ENCODE peak calls at places on chromosomes 16 and 17, in eight cellular contexts. A is GM12865; T is HCT116; W is glomerular endothelial cell; R is ureter; D is A549; S is effector CD4-positive, alpha-beta T cell; M is astrocyte of the spinal cord. X is an unnamed sample.

GRCh38 chr17:59154335-59154720 is 658 bp downstream of the SKA2 start:
- DNase-seq in D (no peak), W (no peak), A (peak), R (peak), S (peak), T (no peak), M (no peak), X (peak)

GRCh38 chr17:49567871-49568694 is 7.6 kb upstream of the NXPH3 start:
- DNase-seq in M (peak), D (peak), S (peak), R (peak), W (peak), A (peak), T (peak), X (peak)

GRCh38 chr17:65456368-65457151 is 104.9 kb downstream of the AXIN2 start:
- DNase-seq in D (no peak), A (no peak), R (no peak), W (no peak), T (no peak), M (no peak), S (no peak), X (no peak)

GRCh38 chr17:48568499-48569259 is 9.5 kb downstream of the HOXB4 start:
- DNase-seq in W (no peak), S (no peak), R (no peak), A (no peak), D (no peak), T (no peak), M (no peak), X (no peak)

GRCh38 chr17:82370471-82371332 is 863 bp upstream of the UTS2R start:
- DNase-seq in R (no peak), A (peak), T (no peak), W (no peak), M (no peak), D (no peak), S (no peak), X (no peak)

GRCh38 chr16:56203052-56203451 is 11.8 kb downstream of the GNAO1 start:
- DNase-seq in R (no peak), M (peak), S (peak), D (peak), A (peak), T (peak), W (no peak), X (no peak)

GRCh38 chr17:55729484-55729883 is 6.8 kb upstream of the TMEM100 start:
- DNase-seq in T (no peak), S (no peak), R (no peak), M (no peak), D (no peak), A (no peak), W (no peak), X (no peak)

GRCh38 chr16:81531415-81531814 is 86.8 kb downstream of the CMIP start:
- DNase-seq in T (no peak), A (no peak), D (no peak), M (no peak), W (no peak), R (peak), S (no peak), X (no peak)

GRCh38 chr16:10362077-10362863 is 23.6 kb upstream of the ATF7IP2 start:
- DNase-seq in T (no peak), S (no peak), W (no peak), R (no peak), A (peak), M (no peak), D (no peak), X (no peak)

GRCh38 chr17:8656693-8657092 is 26.2 kb upstream of the MYH10 start:
- DNase-seq in A (no peak), D (no peak), T (no peak), M (no peak), S (no peak), W (no peak), R (no peak), X (no peak)

GRCh38 chr16:3823427-3823826 is 57.1 kb downstream of the CREBBP start:
- DNase-seq in R (no peak), A (no peak), M (no peak), D (no peak), T (no peak), W (no peak), S (no peak), X (no peak)

GRCh38 chr17:3766783-3767182 is 34.2 kb downstream of the ITGAE start:
- DNase-seq in R (no peak), T (no peak), M (no peak), D (no peak), W (no peak), A (no peak), S (no peak), X (no peak)

GRCh38 chr17:82497483-82498405 is 21.8 kb upstream of the FOXK2 start:
- DNase-seq in R (no peak), T (no peak), W (no peak), A (peak), S (peak), D (no peak), M (peak), X (peak)

GRCh38 chr17:17151962-17152361 is 54.2 kb downstream of the PLD6 start:
- DNase-seq in T (no peak), W (peak), A (peak), M (peak), D (peak), S (no peak), R (peak), X (no peak)

GRCh38 chr17:13597723-13598347 is 3.9 kb downstream of the HS3ST3A1 start:
- DNase-seq in W (no peak), R (no peak), A (peak), M (peak), S (peak), T (peak), D (peak), X (no peak)

GRCh38 chr17:48244814-48245213 is 137.2 kb downstream of the SNX11 start:
- DNase-seq in T (no peak), R (no peak), D (no peak), W (no peak), A (no peak), M (peak), S (no peak), X (no peak)

GRCh38 chr17:52147872-52148271 is 10.6 kb downstream of the CA10 start:
- DNase-seq in R (no peak), D (no peak), M (peak), S (no peak), W (no peak), T (no peak), A (peak), X (no peak)

GRCh38 chr17:9339958-9340357 is 235.7 kb downstream of the STX8 start:
- DNase-seq in S (no peak), A (no peak), W (no peak), D (no peak), M (no peak), R (no peak), T (no peak), X (no peak)

GRCh38 chr17:80101946-80102706 is 745 bp downstream of the GAA start:
- DNase-seq in S (no peak), T (no peak), D (peak), W (no peak), A (peak), M (peak), R (no peak), X (peak)

GRCh38 chr17:79294459-79295071 is 219.9 kb downstream of the ENGASE start:
- DNase-seq in W (peak), D (peak), A (peak), S (peak), T (no peak), R (peak), M (peak), X (peak)

GRCh38 chr17:52027081-52027480 is 131.4 kb downstream of the CA10 start:
- DNase-seq in S (no peak), A (no peak), M (no peak), D (no peak), T (no peak), R (no peak), W (no peak), X (no peak)

GRCh38 chr17:45108595-45109521 is 23.5 kb downstream of the PLCD3 start:
- DNase-seq in M (no peak), A (no peak), T (no peak), R (no peak), W (no peak), D (no peak), S (no peak), X (no peak)

GRCh38 chr16:28569011-28569410 is 15.3 kb downstream of the SGF29 start:
- DNase-seq in M (peak), D (no peak), R (no peak), A (no peak), W (no peak), S (no peak), T (no peak), X (no peak)

GRCh38 chr17:2709173-2709661 is 2.3 kb downstream of the CLUH start:
- DNase-seq in D (no peak), S (no peak), M (no peak), A (peak), W (no peak), R (peak), T (no peak), X (no peak)

GRCh38 chr17:43216369-43216761 is 4.7 kb downstream of the TMEM106A start:
- DNase-seq in A (no peak), M (no peak), R (no peak), S (no peak), D (no peak), T (no peak), W (no peak), X (no peak)

GRCh38 chr16:1132431-1132830 is 20.5 kb upstream of the CACNA1H start:
- DNase-seq in W (no peak), S (no peak), D (no peak), T (no peak), R (no peak), M (no peak), A (no peak), X (no peak)

GRCh38 chr16:87375426-87376135 is 8.0 kb downstream of the FBXO31 start:
- DNase-seq in M (peak), A (no peak), T (no peak), S (no peak), D (no peak), R (no peak), W (no peak), X (no peak)

GRCh38 chr16:21568502-21569189 is 30.7 kb upstream of the METTL9 start:
- DNase-seq in R (no peak), W (no peak), T (no peak), S (no peak), M (no peak), A (no peak), D (no peak), X (no peak)

GRCh38 chr16:22325598-22326368 is 28.6 kb downstream of the POLR3E start:
- DNase-seq in W (no peak), D (no peak), T (no peak), M (no peak), R (peak), S (no peak), A (no peak), X (no peak)

GRCh38 chr16:24053325-24053946 is 202.7 kb upstream of the CACNG3 start:
- DNase-seq in R (no peak), D (no peak), A (no peak), T (no peak), W (no peak), M (no peak), S (no peak), X (no peak)

GRCh38 chr17:81457917-81458555 is 54.6 kb downstream of the ACTG1 start:
- DNase-seq in W (no peak), A (no peak), S (no peak), R (no peak), D (no peak), M (no peak), T (no peak), X (no peak)

GRCh38 chr17:21823643-21824042 is 131.3 kb downstream of the KCNJ18 start:
- DNase-seq in W (no peak), M (no peak), A (no peak), D (no peak), S (no peak), T (no peak), R (no peak), X (no peak)

X was measured in ecto neural progenitor cell.